ENCODE peak calls at places on chromosomes 12 and 14, in seven cellular contexts. H is HL-60, Y is NCI-H524, D is KBM-7, X is mammary epithelial cell, S is Right ventricle myocardium inferior, R is ELR. Z is an unnamed sample.

GRCh38 chr12:51951843-51952722 is 584 bp downstream of the ACVR1B start:
- DNase-seq in H (no peak), Y (peak), D (no peak), X (no peak), S (no peak), R (peak), Z (peak)

GRCh38 chr12:124611559-124612391 is 44.4 kb upstream of the NCOR2 start:
- DNase-seq in H (no peak), Y (no peak), D (no peak), X (no peak), S (no peak), R (no peak), Z (peak)

GRCh38 chr12:19848426-19848825 is 409.1 kb downstream of the AEBP2 start:
- DNase-seq in H (no peak), Y (no peak), D (no peak), X (no peak), S (no peak), R (no peak), Z (no peak)

GRCh38 chr12:3137268-3137761 is 60.1 kb downstream of the TSPAN9 start:
- DNase-seq in H (no peak), Y (peak), D (no peak), X (no peak), S (peak), R (peak), Z (peak)

GRCh38 chr14:95125156-95125555 is 32.2 kb downstream of the DICER1 start:
- DNase-seq in H (no peak), Y (no peak), D (no peak), X (no peak), S (no peak), R (no peak), Z (no peak)

GRCh38 chr12:38892090-38892786 is 13.2 kb downstream of the CPNE8 start:
- DNase-seq in H (no peak), Y (no peak), D (no peak), X (peak), S (no peak), R (no peak), Z (no peak)

GRCh38 chr12:91978143-91978542 is 167.5 kb downstream of the BTG1 start:
- DNase-seq in H (no peak), Y (no peak), D (no peak), X (no peak), S (no peak), R (peak), Z (no peak)

GRCh38 chr12:54418441-54419087 is 502 bp downstream of the ITGA5 start:
- DNase-seq in H (no peak), Y (no peak), D (no peak), X (no peak), S (no peak), R (peak), Z (no peak)

GRCh38 chr14:74085047-74085637 is 386 bp downstream of the LIN52 start:
- DNase-seq in H (no peak), Y (peak), D (peak), X (peak), S (no peak), R (peak), Z (no peak)

GRCh38 chr14:100533647-100534485 is 53.4 kb downstream of the BEGAIN start:
- DNase-seq in H (peak), Y (no peak), D (peak), X (no peak), S (peak), R (no peak), Z (peak)

GRCh38 chr12:1616233-1617066 is 12.6 kb upstream of the WNT5B start:
- DNase-seq in H (peak), Y (no peak), D (peak), X (peak), S (no peak), R (no peak), Z (no peak)

GRCh38 chr12:65891987-65892481 is 67.8 kb downstream of the HMGA2 start:
- DNase-seq in H (no peak), Y (no peak), D (no peak), X (peak), S (peak), R (peak), Z (peak)

GRCh38 chr12:10829994-10830393 is 3.8 kb upstream of the TAS2R10 start:
- DNase-seq in H (no peak), Y (no peak), D (no peak), X (no peak), S (no peak), R (no peak), Z (no peak)